ENCODE peak calls at places on chromosomes 6 and 20, in four cellular contexts. O is GM23248, Z is OCI-LY7, W is GM23338. A is an unnamed sample.
A peak's percentile ranks its signal among the peaks of the same experiment; 100 is the strongest.

GRCh38 chr6:130394238-130394637 is 28.4 kb downstream of the TMEM200A start:
- DNase-seq in O (no peak), Z (no peak), W (no peak), A (peak; percentile 21)

GRCh38 chr6:159505140-159505922 is 187.7 kb downstream of the SOD2 start:
- DNase-seq in Z (no peak), W (no peak), O (no peak), A (no peak)

GRCh38 chr20:37160683-37161082 is 18.4 kb upstream of the RPN2 start:
- DNase-seq in O (no peak), W (no peak), Z (no peak), A (no peak)

GRCh38 chr6:107819976-107820551 is 4.0 kb downstream of the SCML4 start:
- DNase-seq in Z (no peak), O (peak; percentile 71), W (peak; percentile 27), A (no peak)

GRCh38 chr20:7967199-7967844 is 27.1 kb upstream of the HAO1 start:
- DNase-seq in O (peak; percentile 87), Z (no peak), W (no peak), A (no peak)

GRCh38 chr6:6407061-6407723 is 86.7 kb upstream of the F13A1 start:
- DNase-seq in O (no peak), W (no peak), Z (peak; percentile 92), A (peak; percentile 81)

GRCh38 chr6:31308050-31308844 is 36.4 kb upstream of the HLA-C start:
- DNase-seq in O (peak; percentile 10), Z (peak; percentile 25), W (peak; percentile 88), A (peak; percentile 61)

GRCh38 chr20:63577317-63577894 is 3.4 kb upstream of the HELZ2 start:
- DNase-seq in W (no peak), Z (no peak), O (no peak), A (no peak)

GRCh38 chr6:6712979-6713514 is 124.5 kb downstream of the LY86 start:
- DNase-seq in O (peak; percentile 68), W (no peak), Z (no peak), A (no peak)

GRCh38 chr6:170097505-170098427 is 193.1 kb downstream of the DLL1 start:
- DNase-seq in O (no peak), Z (no peak), W (no peak), A (no peak)

GRCh38 chr6:1182722-1183521 is 129.0 kb upstream of the FOXQ1 start:
- DNase-seq in O (peak; percentile 53), Z (no peak), W (no peak), A (no peak)

GRCh38 chr6:111727798-111728197 is 122.1 kb upstream of the TRAF3IP2 start:
- DNase-seq in W (peak; percentile 76), Z (no peak), O (peak; percentile 61), A (peak; percentile 81)

GRCh38 chr6:27890351-27891299 is 21.6 kb downstream of the OR2B2 start:
- DNase-seq in W (peak; percentile 93), Z (peak; percentile 94), O (peak; percentile 89), A (peak; percentile 96)

GRCh38 chr6:90146024-90146423 is 150.6 kb downstream of the BACH2 start:
- DNase-seq in W (no peak), Z (no peak), O (no peak), A (no peak)

GRCh38 chr20:57831992-57832585 is 122.3 kb upstream of the PMEPA1 start:
- DNase-seq in Z (no peak), O (no peak), W (no peak), A (no peak)
- H3K9me2 ChIP-seq in Z (no peaks in the 10 kb centered on the region), O (no peaks in the 10 kb centered on the region), W (no peaks in the 10 kb centered on the region), A (no peaks in the 10 kb centered on the region)

GRCh38 chr20:48783533-48784272 is 44.1 kb downstream of the PREX1 start:
- DNase-seq in Z (peak; percentile 33), O (peak; percentile 18), W (no peak), A (no peak)

GRCh38 chr20:48782901-48783308 is 44.9 kb downstream of the PREX1 start:
- DNase-seq in Z (peak; percentile 32), O (no peak), W (no peak), A (no peak)

GRCh38 chr20:48782073-48782472 is 45.7 kb downstream of the PREX1 start:
- DNase-seq in W (no peak), Z (no peak), O (no peak), A (no peak)

GRCh38 chr20:48779435-48779834 is 48.4 kb downstream of the PREX1 start:
- DNase-seq in O (no peak), W (no peak), Z (no peak), A (no peak)

DNA sequence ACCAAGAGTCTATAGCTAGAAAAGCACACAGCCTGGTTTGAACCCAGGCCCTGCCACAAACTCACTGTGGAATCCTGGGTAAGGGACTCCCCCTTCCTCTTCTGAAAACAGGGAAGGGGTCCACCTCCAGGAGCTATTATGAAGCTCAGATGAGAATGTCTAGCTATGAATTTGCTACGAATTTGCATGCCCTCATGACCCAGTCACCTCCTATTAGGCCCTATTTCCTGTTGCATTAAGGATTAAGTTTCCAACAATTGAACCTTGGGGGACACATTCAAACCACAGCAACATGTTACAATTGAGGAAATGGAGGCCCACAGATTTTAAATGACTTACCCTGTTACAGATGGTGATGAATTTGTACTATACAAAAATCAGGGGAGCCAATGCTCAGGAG is 46.2 kb downstream of the PREX1 start:
- DNase-seq in Z (no peak), W (no peak), O (no peak), A (no peak)
- H3K9me2 ChIP-seq in Z (no peaks in the 10 kb centered on the region), W (no peaks in the 10 kb centered on the region), O (no peaks in the 10 kb centered on the region), A (no peaks in the 10 kb centered on the region)

GRCh38 chr6:98678481-98678880 is 155.9 kb upstream of the POU3F2 start:
- DNase-seq in O (no peak), W (no peak), Z (no peak), A (no peak)
- H3K9me2 ChIP-seq in O (no peaks in the 10 kb centered on the region), W (peaks cover 3% of the 10 kb centered on the region), Z (no peaks in the 10 kb centered on the region), A (no peaks in the 10 kb centered on the region)

DNA sequence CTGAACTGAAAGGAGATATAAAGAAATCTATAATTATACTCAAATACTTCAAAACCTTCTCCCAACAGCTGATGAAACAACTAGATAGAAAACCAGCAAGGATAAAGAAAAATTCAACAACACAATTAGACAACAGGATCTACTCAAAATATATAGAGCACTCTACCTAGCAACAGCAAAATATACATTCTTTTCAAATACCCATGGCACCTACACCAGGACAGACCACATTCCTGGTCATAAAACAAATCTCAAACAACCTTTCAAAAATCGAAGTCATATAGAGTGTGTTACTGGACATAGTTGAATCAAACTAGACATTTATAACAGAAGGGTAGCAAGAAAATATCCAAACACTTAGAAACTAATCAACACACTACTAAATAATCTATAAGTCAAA is 43.2 kb downstream of the RNF24 start:
- DNase-seq in W (no peak), Z (no peak), O (no peak), A (no peak)
- H3K9me2 ChIP-seq in W (no peaks in the 10 kb centered on the region), Z (no peaks in the 10 kb centered on the region), O (no peaks in the 10 kb centered on the region), A (no peaks in the 10 kb centered on the region)

GRCh38 chr6:3139090-3139903 is 18.0 kb downstream of the TUBB2A start:
- DNase-seq in Z (peak; percentile 69), O (peak; percentile 81), W (no peak), A (no peak)

GRCh38 chr6:3135668-3136297 is 17.3 kb downstream of the BPHL start:
- DNase-seq in W (no peak), Z (no peak), O (no peak), A (no peak)

GRCh38 chr6:3138341-3138740 is 19.0 kb downstream of the TUBB2A start:
- DNase-seq in Z (no peak), O (peak; percentile 60), W (no peak), A (no peak)

GRCh38 chr6:3136361-3136760 is 17.9 kb downstream of the BPHL start:
- DNase-seq in Z (no peak), O (no peak), W (no peak), A (no peak)

GRCh38 chr6:3137057-3137777 is 18.7 kb downstream of the BPHL start:
- DNase-seq in W (no peak), Z (no peak), O (no peak), A (no peak)
- H3K9me2 ChIP-seq in W (no peaks in the 10 kb centered on the region), Z (no peaks in the 10 kb centered on the region), O (no peaks in the 10 kb centered on the region), A (no peaks in the 10 kb centered on the region)

GRCh38 chr6:153698637-153699036 is 340.4 kb upstream of the OPRM1 start:
- DNase-seq in Z (no peak), W (no peak), O (no peak), A (no peak)
- H3K9me2 ChIP-seq in Z (no peaks in the 10 kb centered on the region), W (no peaks in the 10 kb centered on the region), O (no peaks in the 10 kb centered on the region), A (no peaks in the 10 kb centered on the region)